ENCODE peak calls at places on chromosome 4, in nine cellular contexts. Z, Y, V, Q, U, I, L, F and J are unnamed samples.

GRCh38 chr4:175125410-175126068 is 207.4 kb downstream of the ADAM29 start:
- DNase-seq in Q (no peak), L (no peak), Z (no peak), V (no peak), Y (no peak), F (peak; percentile 52), I (no peak), U (no peak), J (no peak)

GRCh38 chr4:60443068-60443467 is 757.1 kb upstream of the ADGRL3 start:
- DNase-seq in F (no peak), Z (no peak), L (no peak), U (no peak), Q (no peak), I (no peak), Y (no peak), V (no peak), J (no peak)

GRCh38 chr4:170423137-170423536 is 333.4 kb upstream of the AADAT start:
- DNase-seq in L (no peak), I (no peak), F (peak; percentile 13), Q (no peak), V (no peak), U (no peak), Y (no peak), Z (no peak), J (no peak)

GRCh38 chr4:21802406-21802805 is 146.2 kb downstream of the KCNIP4 start:
- DNase-seq in Z (no peak), U (no peak), Y (no peak), Q (no peak), I (no peak), F (peak; percentile 54), L (no peak), V (no peak), J (no peak)

GRCh38 chr4:185865901-185866328 is 53.9 kb upstream of the SORBS2 start:
- DNase-seq in Q (no peak), U (peak; percentile 23), F (peak; percentile 74), V (no peak), I (peak; percentile 22), Y (peak; percentile 23), Z (peak; percentile 69), L (no peak), J (no peak)

GRCh38 chr4:92236907-92237306 is 66.9 kb upstream of the GRID2 start:
- DNase-seq in U (no peak), I (no peak), V (no peak), L (no peak), F (no peak), Y (no peak), Q (no peak), Z (no peak), J (no peak)

GRCh38 chr4:128517739-128518510 is 230.3 kb upstream of the PGRMC2 start:
- DNase-seq in U (peak; percentile 43), Z (peak; percentile 45), Y (peak; percentile 80), Q (peak; percentile 70), V (peak; percentile 58), F (peak; percentile 90), L (no peak), I (peak; percentile 14), J (no peak)

GRCh38 chr4:151948351-151949016 is 187.7 kb upstream of the GATB start:
- DNase-seq in F (no peak), L (no peak), Z (no peak), U (no peak), V (no peak), Y (no peak), Q (no peak), I (no peak), J (no peak)

GRCh38 chr4:170259631-170260153 is 169.9 kb upstream of the AADAT start:
- DNase-seq in Q (peak; percentile 62), I (peak; percentile 89), Y (peak; percentile 81), U (peak; percentile 99), V (peak; percentile 16), L (peak; percentile 84), Z (peak; percentile 81), F (peak; percentile 92), J (peak; percentile 93)

GRCh38 chr4:94403735-94404134 is 48.0 kb upstream of the PDLIM5 start:
- DNase-seq in Y (no peak), Z (peak; percentile 5), I (no peak), F (no peak), L (no peak), U (no peak), Q (no peak), V (no peak), J (no peak)

GRCh38 chr4:79652232-79652631 is 244.2 kb upstream of the GK2 start:
- DNase-seq in Z (no peak), F (peak; percentile 83), L (no peak), Y (no peak), Q (no peak), V (no peak), U (no peak), I (no peak), J (no peak)

GRCh38 chr4:68865178-68865638 is 49.4 kb downstream of the UGT2B10 start:
- DNase-seq in V (no peak), Q (no peak), Y (no peak), I (no peak), L (no peak), U (no peak), Z (peak; percentile 28), F (no peak), J (no peak)

GRCh38 chr4:176404591-176404990 is 84.8 kb downstream of the SPCS3 start:
- DNase-seq in Y (no peak), Q (no peak), L (no peak), F (peak; percentile 52), V (no peak), Z (no peak), U (no peak), I (no peak), J (no peak)

GRCh38 chr4:168496834-168497233 is at the start of gene PALLD:
- DNase-seq in Q (no peak), Z (no peak), L (no peak), V (peak; percentile 27), F (peak; percentile 80), Y (no peak), U (no peak), I (no peak), J (no peak)

DNA sequence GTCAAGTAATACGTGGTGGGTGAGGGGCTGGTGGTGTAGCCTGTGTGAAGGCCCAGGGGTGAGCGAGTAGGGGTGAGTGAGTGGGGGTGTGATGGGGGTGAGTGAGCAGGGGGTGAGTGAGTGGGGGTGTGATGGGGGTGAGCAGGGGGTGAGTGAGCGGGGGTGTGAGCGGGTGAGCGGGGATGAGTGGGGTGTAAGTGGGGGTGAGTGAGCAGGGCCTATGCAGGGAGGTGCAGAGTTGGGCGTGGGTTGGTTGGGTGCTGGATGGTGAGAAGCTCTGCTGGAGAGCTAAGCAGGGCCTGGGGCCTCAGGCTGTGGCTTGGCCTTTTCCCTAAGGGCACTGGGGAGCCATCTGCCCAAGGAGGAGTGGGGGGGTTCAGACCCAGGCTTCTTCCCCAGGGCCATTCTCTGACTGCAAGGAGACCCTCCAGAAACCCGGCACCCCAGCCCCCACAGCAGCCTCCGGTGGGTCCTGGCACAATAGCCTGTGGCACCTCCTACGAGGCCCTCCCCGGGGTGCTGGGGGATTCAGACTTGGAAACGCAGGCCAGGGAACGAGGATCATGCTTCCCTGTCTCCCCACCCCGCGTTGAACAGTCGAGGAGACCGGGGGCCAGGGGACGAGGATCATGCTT is 30.4 kb downstream of the SH3TC1 start:
- DNase-seq in F (no peak), I (no peak), L (no peak), Y (no peak), U (no peak), Z (no peak), Q (no peak), V (no peak), J (no peak)
- H3K36me3 ChIP-seq in F (no peaks in the 10 kb centered on the region), I (no peaks in the 10 kb centered on the region), L (no peaks in the 10 kb centered on the region), Y (peaks cover 9% of the 10 kb centered on the region), U (no peaks in the 10 kb centered on the region), Z (peaks cover 12% of the 10 kb centered on the region), Q (no peaks in the 10 kb centered on the region), V (no peaks in the 10 kb centered on the region), J (no peaks in the 10 kb centered on the region)

DNA sequence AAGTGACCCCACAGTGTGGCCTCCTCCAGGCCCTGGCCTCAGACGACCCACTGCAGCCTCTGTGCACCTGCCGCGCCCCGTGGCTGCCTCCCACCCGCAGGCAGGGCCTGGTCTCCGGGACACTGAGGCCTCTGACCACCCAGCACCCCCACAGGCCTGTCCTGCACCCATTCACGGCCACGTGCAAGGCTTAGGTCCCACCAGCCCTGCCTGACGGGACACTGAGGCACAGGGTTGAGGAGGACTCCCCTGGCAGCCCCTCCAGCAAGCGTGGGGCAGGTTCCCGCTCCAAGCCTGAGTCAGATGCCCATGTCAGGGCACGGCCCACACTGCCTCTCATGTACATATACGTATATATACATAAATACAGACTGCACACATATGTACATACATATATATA is 23.5 kb downstream of the NELFA start:
- DNase-seq in L (no peak), U (no peak), Q (no peak), I (no peak), F (no peak), V (no peak), Z (no peak), Y (no peak), J (no peak)
- H3K36me3 ChIP-seq in L (peaks cover 42% of the 10 kb centered on the region), U (no peaks in the 10 kb centered on the region), Q (peaks cover 96% of the 10 kb centered on the region), I (peaks cover 46% of the 10 kb centered on the region), F (peaks cover 55% of the 10 kb centered on the region), V (peaks cover 5% of the 10 kb centered on the region), Z (peaks cover 36% of the 10 kb centered on the region), Y (peaks cover 90% of the 10 kb centered on the region), J (peaks cover 75% of the 10 kb centered on the region)

DNA sequence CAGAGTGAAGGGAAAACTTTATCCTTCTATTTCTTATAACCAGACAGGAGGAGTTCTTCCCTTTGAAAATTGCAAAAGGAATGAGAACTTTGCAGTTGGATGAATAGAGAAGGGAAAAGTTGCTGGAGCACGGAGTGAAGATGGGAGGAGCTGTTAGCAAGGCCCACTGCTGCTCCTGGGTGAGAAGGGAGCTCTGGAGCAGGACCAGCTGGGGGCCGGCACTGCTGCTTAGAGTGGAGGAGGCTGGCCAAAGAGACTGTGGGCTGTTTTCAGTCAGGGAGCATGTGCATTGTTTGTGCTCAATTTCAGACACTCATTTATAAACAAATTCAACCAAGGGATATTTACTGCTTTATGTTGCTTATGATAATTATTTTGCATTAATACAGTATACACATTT is 164.2 kb downstream of the STIM2 start:
- DNase-seq in Z (no peak), L (no peak), I (no peak), V (no peak), U (no peak), F (no peak), Y (no peak), Q (no peak), J (no peak)
- H3K36me3 ChIP-seq in Z (peaks cover 2% of the 10 kb centered on the region), L (no peaks in the 10 kb centered on the region), I (peaks cover 12% of the 10 kb centered on the region), V (peaks cover 2% of the 10 kb centered on the region), U (no peaks in the 10 kb centered on the region), F (no peaks in the 10 kb centered on the region), Y (peaks cover 8% of the 10 kb centered on the region), Q (no peaks in the 10 kb centered on the region), J (peaks cover 5% of the 10 kb centered on the region)

GRCh38 chr4:103156107-103156506 is 42.0 kb downstream of the CENPE start:
- DNase-seq in Z (no peak), I (no peak), Q (no peak), F (no peak), V (no peak), U (no peak), Y (no peak), L (no peak), J (no peak)
- H3K36me3 ChIP-seq in Z (no peaks in the 10 kb centered on the region), I (no peaks in the 10 kb centered on the region), Q (peaks cover 72% of the 10 kb centered on the region), F (no peaks in the 10 kb centered on the region), V (no peaks in the 10 kb centered on the region), U (peaks cover 25% of the 10 kb centered on the region), Y (no peaks in the 10 kb centered on the region), L (peaks cover 2% of the 10 kb centered on the region), J (peaks cover 53% of the 10 kb centered on the region)